ENCODE peak calls at places on chromosomes 6 and 20, in seven cellular contexts. X, C, N, K, Y, S and F are unnamed samples. For H3K4me1, the result is how much of the 10 kb centered on the place peaks cover.

GRCh38 chr6:15776458-15776980 is 113.7 kb upstream of the DTNBP1 start:
- DNase-seq in K (no peak), N (peak), S (no peak), X (no peak), C (no peak), Y (no peak), F (no peak)

GRCh38 chr6:137677714-137678113 is 183.5 kb upstream of the OLIG3 start:
- DNase-seq in S (no peak), Y (no peak), K (peak), X (no peak), N (no peak), C (no peak), F (no peak)

GRCh38 chr6:108434222-108434621 is 126.5 kb upstream of the FOXO3 start:
- DNase-seq in C (no peak), N (no peak), S (no peak), K (no peak), Y (no peak), X (no peak), F (no peak)

GRCh38 chr6:36838896-36839818 is at the start of gene CPNE5:
- DNase-seq in X (peak), N (no peak), Y (peak), K (no peak), C (no peak), S (peak), F (no peak)

GRCh38 chr6:102494808-102495207 is 1101.3 kb downstream of the GRIK2 start:
- DNase-seq in K (no peak), S (no peak), N (no peak), Y (no peak), C (no peak), X (no peak), F (no peak)

GRCh38 chr6:63598251-63599036 is 26.2 kb downstream of the LOC128125822 start:
- DNase-seq in S (peak), C (peak), K (peak), N (peak), Y (peak), X (peak), F (peak)

GRCh38 chr20:33472868-33473267 is 17.0 kb upstream of the CBFA2T2 start:
- DNase-seq in C (no peak), K (no peak), Y (no peak), N (no peak), S (no peak), X (no peak), F (no peak)

GRCh38 chr6:113953346-113953745 is 17.6 kb downstream of the HDAC2 start:
- DNase-seq in K (no peak), N (no peak), S (no peak), C (no peak), X (peak), Y (no peak), F (no peak)

GRCh38 chr6:149563203-149563927 is 2.8 kb upstream of the GINM1 start:
- DNase-seq in S (no peak), C (no peak), N (no peak), Y (no peak), X (peak), K (no peak), F (no peak)

GRCh38 chr20:35404614-35405259 is 7.0 kb downstream of the UQCC1 start:
- DNase-seq in C (peak), N (peak), S (no peak), X (no peak), K (no peak), Y (no peak), F (no peak)

GRCh38 chr6:52887912-52888535 is 21.5 kb downstream of the GSTA3 start:
- DNase-seq in C (no peak), X (peak), Y (no peak), S (no peak), K (no peak), N (no peak), F (no peak)

GRCh38 chr6:21597706-21598273 is 4.2 kb downstream of the SOX4 start:
- DNase-seq in C (no peak), S (peak), X (peak), Y (no peak), K (no peak), N (no peak), F (no peak)

GRCh38 chr6:36358235-36358915 is 21.7 kb upstream of the BNIP5 start:
- DNase-seq in K (no peak), X (no peak), N (peak), Y (no peak), C (no peak), S (no peak), F (no peak)

GRCh38 chr6:20370393-20370792 is 31.3 kb upstream of the E2F3 start:
- DNase-seq in X (no peak), K (no peak), C (no peak), S (no peak), Y (no peak), N (no peak), F (no peak)

GRCh38 chr20:60624066-60624465 is 628.0 kb upstream of the CDH4 start:
- DNase-seq in N (no peak), K (no peak), Y (no peak), C (no peak), S (no peak), X (no peak), F (no peak)

GRCh38 chr6:39225946-39226437 is 3.3 kb downstream of the KCNK5 start:
- DNase-seq in C (no peak), X (no peak), Y (peak), N (peak), K (no peak), S (no peak), F (no peak)

GRCh38 chr6:148799647-148800046 is 52.8 kb downstream of the UST start:
- DNase-seq in C (no peak), K (no peak), S (no peak), N (no peak), Y (no peak), X (no peak), F (no peak)

GRCh38 chr6:166910601-166911000 is 45.7 kb downstream of the RNASET2 start:
- DNase-seq in N (no peak), S (no peak), K (no peak), Y (no peak), X (peak), C (no peak), F (no peak)

GRCh38 chr6:35046862-35047261 is 94.3 kb downstream of the TCP11 start:
- DNase-seq in C (no peak), X (peak), N (no peak), K (no peak), S (no peak), Y (no peak), F (no peak)

GRCh38 chr6:35047265-35048011 is 93.7 kb downstream of the TCP11 start:
- DNase-seq in X (peak), S (no peak), K (peak), N (no peak), C (peak), Y (peak), F (no peak)

GRCh38 chr6:35048631-35049083 is 92.5 kb downstream of the TCP11 start:
- DNase-seq in Y (peak), N (no peak), C (peak), S (peak), K (peak), X (peak), F (no peak)

GRCh38 chr6:35049346-35049745 is 91.8 kb downstream of the TCP11 start:
- DNase-seq in X (no peak), C (no peak), K (peak), N (no peak), Y (no peak), S (no peak), F (no peak)

GRCh38 chr6:35048031-35048613 is 93.0 kb downstream of the TCP11 start:
- DNase-seq in X (peak), K (peak), Y (peak), N (no peak), C (no peak), S (no peak), F (no peak)
- H3K4me1 ChIP-seq in X (half or more), K (half or more), Y (half or more), N (under half), C (under half), S (half or more), F (under half)

GRCh38 chr20:53949319-53949839 is 121.0 kb downstream of the BCAS1 start:
- DNase-seq in K (no peak), N (no peak), Y (peak), X (peak), C (peak), S (peak), F (peak)

GRCh38 chr20:53948383-53949318 is 121.7 kb downstream of the BCAS1 start:
- DNase-seq in N (no peak), Y (no peak), S (no peak), K (no peak), X (no peak), C (no peak), F (no peak)

GRCh38 chr20:53950578-53950977 is 119.8 kb downstream of the BCAS1 start:
- DNase-seq in X (no peak), N (no peak), K (no peak), S (no peak), Y (no peak), C (no peak), F (no peak)

GRCh38 chr20:53947501-53948195 is 122.7 kb downstream of the BCAS1 start:
- DNase-seq in X (no peak), Y (no peak), K (no peak), C (no peak), N (no peak), S (no peak), F (no peak)

DNA sequence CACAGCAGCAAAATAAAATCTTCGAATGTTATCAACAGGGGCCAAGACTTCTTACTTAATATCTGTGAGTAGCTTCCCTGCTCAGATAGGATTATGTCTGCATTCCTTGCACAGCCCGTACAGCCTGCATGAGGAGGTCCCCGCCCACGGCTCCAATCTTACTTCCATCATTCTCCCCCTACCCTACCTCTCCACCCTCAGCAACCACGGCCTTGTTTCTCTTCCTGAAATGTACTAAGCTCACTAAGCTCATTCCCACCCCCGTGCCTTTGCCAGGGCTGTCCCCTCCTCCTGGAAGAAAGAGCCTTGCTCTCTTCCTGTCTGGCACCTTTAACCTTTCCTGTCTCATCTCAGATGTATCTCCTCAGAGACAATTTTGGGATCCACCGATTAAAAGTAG is 120.4 kb downstream of the BCAS1 start:
- DNase-seq in C (no peak), Y (no peak), S (no peak), N (no peak), K (no peak), X (peak), F (no peak)
- H3K4me3 ChIP-seq in C (no peak), Y (no peak), S (no peak), N (no peak), K (no peak), X (no peak), F (no peak)

GRCh38 chr6:11212625-11213024 is 19.8 kb downstream of the NEDD9 start:
- DNase-seq in Y (no peak), K (peak), X (peak), S (peak), C (no peak), N (no peak), F (no peak)
- H3K4me1 ChIP-seq in Y (under half), K (half or more), X (under half), S (half or more), C (under half), N (under half), F (under half)

GRCh38 chr6:155832596-155832995 is 377.0 kb upstream of the NOX3 start:
- DNase-seq in C (no peak), S (no peak), K (no peak), Y (no peak), X (no peak), N (no peak), F (no peak)

GRCh38 chr6:155837474-155837873 is 381.8 kb upstream of the NOX3 start:
- DNase-seq in K (no peak), N (no peak), C (no peak), S (no peak), X (no peak), Y (no peak), F (no peak)
- H3K4me3 ChIP-seq in K (no peak), N (no peak), C (no peak), S (no peak), X (no peak), Y (no peak), F (no peak)

GRCh38 chr6:96505363-96505762 is 16.2 kb upstream of the UFL1 start:
- DNase-seq in C (no peak), S (no peak), Y (no peak), N (no peak), X (no peak), K (no peak), F (no peak)
- H3K4me1 ChIP-seq in C (under half), S (under half), Y (under half), N (under half), X (under half), K (under half), F (under half)

DNA sequence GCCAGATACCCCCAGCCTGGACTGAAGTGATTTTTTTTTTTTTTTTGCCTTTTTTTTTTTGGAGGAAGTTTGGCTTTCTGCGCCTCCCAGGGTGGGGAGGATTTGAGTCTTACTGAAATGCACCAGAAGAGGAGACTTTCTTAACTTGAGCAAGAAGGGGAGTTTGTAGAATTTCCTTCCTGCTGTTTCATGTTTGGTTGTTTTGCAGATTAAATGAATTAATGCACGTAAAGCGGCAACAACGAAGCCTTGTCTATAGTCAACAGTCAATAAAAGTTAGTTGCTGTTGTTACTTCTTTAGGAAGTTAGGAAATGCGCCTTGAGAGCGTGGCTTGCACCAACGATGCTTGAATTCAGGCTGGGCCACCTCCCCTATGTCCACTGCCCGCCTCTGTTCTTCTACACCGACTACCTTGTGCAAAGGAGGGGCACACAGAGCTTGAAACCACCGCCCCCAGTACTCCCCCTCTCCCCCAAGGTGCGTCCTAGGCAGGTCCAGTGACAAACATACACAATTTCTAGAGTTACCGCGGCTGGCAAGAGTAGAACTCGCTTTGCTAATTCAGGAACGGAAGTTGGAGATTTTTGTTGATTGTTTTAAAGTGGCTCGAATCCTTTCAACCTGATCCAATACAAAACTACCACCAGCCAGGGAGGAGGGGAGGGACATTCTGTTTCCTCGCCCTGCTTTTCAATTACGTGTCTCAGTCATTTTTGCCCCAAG is 828 bp upstream of the CYP24A1 start:
- DNase-seq in S (no peak), X (no peak), K (no peak), Y (no peak), N (no peak), C (no peak), F (no peak)
- H3K4me3 ChIP-seq in S (peak), X (peak), K (no peak), Y (no peak), N (no peak), C (peak), F (no peak)